ENCODE peak calls at places on chromosomes 7 and 10, in five cellular contexts. D is NB4, G is body of pancreas, C is IMR-90, P is ovary. T is an unnamed sample.

GRCh38 chr10:60141916-60142559 is 235.7 kb upstream of the CCDC6 start:
- DNase-seq in G (no peak), D (no peak), P (no peak), C (no peak), T (no peak)

GRCh38 chr10:2882628-2883027 is 184.7 kb upstream of the PFKP start:
- DNase-seq in D (peak), C (no peak), G (no peak), P (no peak), T (peak)

GRCh38 chr7:71636329-71636728 is 504.4 kb downstream of the GALNT17 start:
- DNase-seq in D (peak), P (no peak), G (no peak), C (no peak), T (peak)

GRCh38 chr7:104160375-104160774 is 47.4 kb downstream of the ORC5 start:
- DNase-seq in C (peak), G (no peak), D (peak), P (no peak), T (no peak)

GRCh38 chr7:41038211-41038610 is 664.7 kb downstream of the INHBA start:
- DNase-seq in C (no peak), P (peak), G (no peak), D (no peak), T (no peak)

GRCh38 chr10:133400624-133401424 is 6.9 kb downstream of the MTG1 start:
- DNase-seq in D (no peak), P (no peak), G (no peak), C (no peak), T (peak)

GRCh38 chr7:118245267-118246040 is 20.9 kb downstream of the ANKRD7 start:
- DNase-seq in G (no peak), C (no peak), D (peak), P (no peak), T (no peak)

GRCh38 chr7:79453558-79454324 is at the start of gene MAGI2:
- DNase-seq in D (no peak), P (peak), C (peak), G (peak), T (peak)

GRCh38 chr7:128217030-128217805 is 23.9 kb upstream of the LEP start:
- DNase-seq in P (no peak), G (no peak), C (peak), D (peak), T (no peak)

GRCh38 chr10:22685926-22686325 is 28.5 kb downstream of the PIP4K2A start:
- DNase-seq in D (no peak), P (no peak), G (no peak), C (no peak), T (peak)

GRCh38 chr10:71694567-71694968 is 25.0 kb downstream of the C10orf105 start:
- DNase-seq in P (no peak), D (peak), C (no peak), G (no peak), T (peak)

GRCh38 chr10:1177936-1178335 is 121.8 kb downstream of the WDR37 start:
- DNase-seq in D (no peak), P (no peak), C (no peak), G (no peak), T (peak)

GRCh38 chr7:46607176-46607575 is 686.1 kb upstream of the IGFBP3 start:
- DNase-seq in P (no peak), C (no peak), G (no peak), D (no peak), T (no peak)

GRCh38 chr7:33710608-33711007 is 194.7 kb upstream of the BMPER start:
- DNase-seq in C (peak), P (no peak), G (no peak), D (no peak), T (no peak)
- TF ChIP-seq CTCF in C (no peak), P (no peak), G (no peak), D (no peak), T (no peak)

GRCh38 chr10:87867453-87867852 is 4.0 kb downstream of the PTEN start:
- DNase-seq in C (no peak), D (no peak), G (no peak), P (no peak), T (no peak)

GRCh38 chr10:87866575-87866974 is 3.1 kb downstream of the PTEN start:
- DNase-seq in D (no peak), G (no peak), C (no peak), P (no peak), T (no peak)

GRCh38 chr10:87865201-87866025 is 2.0 kb downstream of the PTEN start:
- DNase-seq in P (no peak), G (no peak), D (no peak), C (no peak), T (no peak)

GRCh38 chr10:87870154-87870553 is 6.7 kb downstream of the PTEN start:
- DNase-seq in D (no peak), P (no peak), G (no peak), C (no peak), T (no peak)

GRCh38 chr10:87868277-87868676 is 4.9 kb downstream of the PTEN start:
- DNase-seq in G (no peak), P (no peak), D (no peak), C (no peak), T (no peak)
- H3K4me3 ChIP-seq in G (no peak), P (peak), D (peak), C (peak), T (no peak)

GRCh38 chr10:73358331-73359279 is at the start of gene CFAP70:
- DNase-seq in C (peak), G (peak), P (peak), D (peak), T (peak)
- TF ChIP-seq POLR2A in C (no peak), G (peak), P (peak), D (no peak), T (no peak)

GRCh38 chr10:102312683-102313082 is 67.4 kb downstream of the GBF1 start:
- DNase-seq in C (peak), D (no peak), P (no peak), G (no peak), T (no peak)
- TF ChIP-seq CTCF in C (no peak), D (no peak), P (no peak), G (no peak), T (no peak)

GRCh38 chr10:96673318-96674099 is 46.8 kb downstream of the PIK3AP1 start:
- DNase-seq in G (peak), D (peak), C (peak), P (peak), T (peak)
- H3K4me3 ChIP-seq in G (no peak), D (no peak), C (no peak), P (peak), T (no peak)

GRCh38 chr10:119161680-119162079 is 3.8 kb downstream of the SFXN4 start:
- DNase-seq in G (no peak), D (no peak), C (peak), P (no peak), T (peak)
- TF ChIP-seq POLR2A in G (no peak), D (no peak), C (no peak), P (no peak), T (no peak)

GRCh38 chr10:16367899-16368298 is 68.9 kb upstream of the PTER start:
- DNase-seq in D (no peak), C (no peak), G (no peak), P (no peak), T (no peak)
- TF ChIP-seq CTCF in D (no peak), C (no peak), G (no peak), P (no peak), T (no peak)

GRCh38 chr7:88200793-88201192 is 19.0 kb downstream of the SRI start:
- DNase-seq in C (no peak), G (no peak), D (no peak), P (no peak), T (no peak)
- H3K4me3 ChIP-seq in C (no peak), G (no peak), D (no peak), P (no peak), T (no peak)

T was measured in lower leg skin.